ENCODE peak calls at places on chromosomes 1 and 21, in nine cellular contexts. E is heart right ventricle; U is fibroblast of lung; R is CD8-positive, alpha-beta T cell; L is bronchial epithelial cell; G is GM23338; F is lower lobe of right lung; Q is dorsolateral prefrontal cortex; W is A549. C is an unnamed sample.

GRCh38 chr1:4416189-4416588 is 238.2 kb upstream of the AJAP1 start:
- DNase-seq in E (no peak), U (no peak), R (no peak), L (no peak), G (no peak), F (no peak), Q (no peak), W (no peak), C (no peak)

GRCh38 chr1:22259581-22260282 is 116.8 kb upstream of the WNT4 start:
- DNase-seq in E (no peak), U (peak), R (no peak), L (no peak), G (no peak), F (peak), Q (no peak), W (peak), C (peak)

GRCh38 chr1:164565356-164565755 is 6.4 kb downstream of the PBX1 start:
- DNase-seq in E (no peak), U (peak), R (no peak), L (peak), G (peak), F (no peak), Q (no peak), W (no peak), C (no peak)

GRCh38 chr1:182669266-182669665 is 15.1 kb downstream of the RGS8 start:
- DNase-seq in E (no peak), U (no peak), R (no peak), L (no peak), G (no peak), F (no peak), Q (no peak), W (no peak), C (no peak)

GRCh38 chr21:14591277-14591876 is 45.3 kb upstream of the SAMSN1 start:
- DNase-seq in E (no peak), U (no peak), R (no peak), L (peak), G (no peak), F (no peak), Q (no peak), W (no peak), C (no peak)

GRCh38 chr1:65048325-65048724 is 82.0 kb upstream of the JAK1 start:
- DNase-seq in E (no peak), U (peak), R (no peak), L (no peak), G (no peak), F (no peak), Q (no peak), W (no peak), C (peak)

GRCh38 chr21:33123396-33124120 is 53.6 kb downstream of the OLIG1 start:
- DNase-seq in E (no peak), U (no peak), R (no peak), L (peak), G (no peak), F (no peak), Q (no peak), W (no peak), C (no peak)

GRCh38 chr1:245418029-245418428 is 263.2 kb downstream of the KIF26B start:
- DNase-seq in E (no peak), U (no peak), R (no peak), L (no peak), G (peak), F (no peak), Q (no peak), W (no peak), C (no peak)

GRCh38 chr1:11691928-11692711 is 610 bp downstream of the DRAXIN start:
- DNase-seq in E (no peak), U (no peak), R (no peak), L (no peak), G (peak), F (no peak), Q (no peak), W (no peak), C (no peak)

GRCh38 chr21:32021319-32022027 is 148.7 kb downstream of the HUNK start:
- DNase-seq in E (peak), U (no peak), R (no peak), L (no peak), G (no peak), F (peak), Q (peak), W (no peak), C (no peak)

GRCh38 chr1:84505167-84506001 is 802 bp upstream of the SPATA1 start:
- DNase-seq in E (no peak), U (peak), R (no peak), L (peak), G (peak), F (no peak), Q (no peak), W (no peak), C (peak)

GRCh38 chr1:39979654-39980053 is 24.7 kb downstream of the MFSD2A start:
- DNase-seq in E (no peak), U (no peak), R (no peak), L (no peak), G (peak), F (no peak), Q (no peak), W (no peak), C (no peak)

GRCh38 chr1:47644216-47644581 is 206.4 kb downstream of the FOXD2 start:
- DNase-seq in E (no peak), U (peak), R (no peak), L (no peak), G (peak), F (no peak), Q (no peak), W (no peak), C (no peak)

GRCh38 chr21:25708467-25709065 is 26.1 kb downstream of the ATP5PF start:
- DNase-seq in E (no peak), U (peak), R (peak), L (peak), G (peak), F (no peak), Q (no peak), W (peak), C (peak)

GRCh38 chr1:109485001-109485400 is 1.3 kb downstream of the ATXN7L2 start:
- DNase-seq in E (no peak), U (no peak), R (no peak), L (no peak), G (peak), F (no peak), Q (no peak), W (no peak), C (no peak)

GRCh38 chr1:21956720-21957552 is 19.8 kb upstream of the HSPG2 start:
- DNase-seq in E (peak), U (peak), R (peak), L (peak), G (peak), F (peak), Q (no peak), W (no peak), C (peak)

GRCh38 chr1:67626495-67627235 is 58.3 kb upstream of the GADD45A start:
- DNase-seq in E (no peak), U (peak), R (no peak), L (peak), G (no peak), F (no peak), Q (no peak), W (peak), C (peak)

GRCh38 chr21:43908167-43908566 is 43.1 kb downstream of the AGPAT3 start:
- DNase-seq in E (no peak), U (no peak), R (no peak), L (no peak), G (no peak), F (peak), Q (no peak), W (no peak), C (no peak)

DNA sequence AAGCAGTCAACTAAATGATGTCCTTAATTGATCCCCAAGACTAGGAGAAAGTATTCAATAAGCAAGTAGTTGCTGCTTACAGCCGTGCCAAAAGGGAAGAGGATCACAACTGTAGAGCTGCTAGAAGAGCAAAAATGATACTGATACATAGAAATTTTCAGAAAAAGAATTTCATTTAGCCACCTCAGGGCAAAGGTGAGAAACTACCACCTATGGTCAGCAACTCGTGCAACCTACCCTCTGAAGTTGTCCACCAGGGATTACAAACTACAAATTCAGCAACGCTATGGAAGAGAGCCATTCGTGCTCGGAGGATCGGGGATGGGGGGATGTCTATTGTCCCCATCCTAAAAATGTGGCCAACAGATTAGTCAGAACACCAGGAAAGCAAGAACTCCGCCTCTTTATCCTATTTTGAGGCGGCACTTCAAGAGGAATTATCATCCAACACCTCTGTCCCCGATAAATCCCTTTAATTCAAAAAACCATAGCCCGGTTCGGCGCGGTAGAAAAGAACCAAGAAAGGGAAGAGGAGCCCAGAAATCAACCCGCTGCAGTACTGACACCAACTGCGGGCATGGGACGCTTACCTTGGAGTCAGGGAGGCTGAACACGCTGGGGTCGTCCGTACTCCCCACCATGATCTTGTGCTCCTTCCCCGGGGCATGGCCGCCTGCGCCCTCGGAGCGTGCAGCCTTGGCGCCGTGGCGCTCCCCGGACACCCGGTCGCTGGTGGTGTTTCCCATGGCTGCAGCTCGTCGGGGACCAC is 687 bp downstream of the PRKAB2 start:
- DNase-seq in E (no peak), U (peak), R (no peak), L (peak), G (peak), F (no peak), Q (no peak), W (peak), C (no peak)
- TF ChIP-seq CTCF in E (no peak), U (no peak), R (no peak), L (no peak), G (no peak), F (no peak), Q (no peak), W (no peak), C (no peak)

DNA sequence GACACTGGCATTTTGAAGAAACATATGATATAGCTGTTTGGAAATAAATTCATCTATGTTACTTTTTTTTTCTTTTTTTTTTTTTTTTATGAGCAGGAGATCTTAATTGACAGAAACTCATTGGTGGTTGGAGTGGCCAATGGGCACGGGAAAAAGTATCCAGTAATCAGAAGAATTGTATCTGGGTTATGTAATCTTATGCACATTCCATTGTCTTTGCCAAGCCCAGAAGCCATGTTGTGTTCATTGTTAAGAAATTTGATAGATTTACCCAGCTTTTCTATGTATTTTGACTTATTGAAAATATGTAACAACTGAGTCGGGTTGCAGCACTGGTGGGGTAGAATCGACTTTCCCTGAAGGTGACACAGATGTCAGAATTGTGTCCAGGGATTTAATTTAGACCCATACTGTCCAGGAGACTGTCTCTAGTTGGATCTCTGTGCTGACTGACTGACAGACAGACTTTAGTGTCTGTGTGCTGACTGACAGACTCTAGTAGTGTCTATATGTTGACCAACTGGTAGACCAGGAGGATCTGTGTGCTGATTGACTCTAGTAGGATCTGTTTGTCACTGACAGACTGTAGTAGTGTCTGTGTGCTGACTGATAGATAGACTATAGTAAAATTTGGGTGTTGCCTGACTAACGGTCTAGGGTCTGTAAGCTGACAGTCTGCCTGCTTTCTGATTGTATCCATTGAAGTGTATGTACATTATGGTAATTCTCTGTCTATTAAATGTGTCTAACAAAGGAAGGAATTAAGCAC is 12.3 kb upstream of the C4BPB start:
- DNase-seq in E (no peak), U (no peak), R (no peak), L (peak), G (no peak), F (no peak), Q (no peak), W (no peak), C (no peak)
- H3K4me3 ChIP-seq in E (no peak), U (no peak), R (no peak), L (no peak), G (no peak), F (no peak), Q (no peak), W (no peak), C (no peak)

DNA sequence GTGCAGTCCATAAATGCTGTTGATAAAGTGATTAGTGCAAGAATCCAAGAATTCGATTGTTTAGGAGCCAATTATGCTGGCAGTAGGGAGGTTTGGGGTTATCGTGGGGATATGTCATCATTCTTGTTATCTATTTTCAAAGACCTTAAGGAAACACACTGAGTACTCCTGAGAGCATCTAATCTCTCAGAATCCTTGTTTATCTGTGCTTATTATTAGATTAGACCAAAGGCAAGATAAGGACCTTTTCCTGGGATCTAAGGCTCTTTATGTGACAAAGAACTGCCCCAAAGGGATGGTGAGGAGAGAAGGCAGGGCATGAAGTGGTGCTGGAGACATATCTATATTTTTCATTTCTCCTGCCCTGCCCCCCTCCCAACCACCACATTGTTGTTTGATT is 139.1 kb downstream of the TSEN15 start:
- DNase-seq in E (no peak), U (no peak), R (no peak), L (no peak), G (no peak), F (no peak), Q (no peak), W (no peak), C (peak)
- TF ChIP-seq CTCF in E (no peak), U (no peak), R (no peak), L (no peak), G (no peak), F (no peak), Q (no peak), W (no peak), C (no peak)

GRCh38 chr1:8874230-8875201 is 4.0 kb downstream of the ENO1 start:
- DNase-seq in E (no peak), U (peak), R (no peak), L (no peak), G (no peak), F (no peak), Q (no peak), W (no peak), C (peak)
- H3K4me3 ChIP-seq in E (no peak), U (no peak), R (no peak), L (no peak), G (peak), F (no peak), Q (peak), W (peak), C (no peak)

GRCh38 chr1:116466810-116467557 is 93.9 kb downstream of the ATP1A1 start:
- DNase-seq in E (no peak), U (no peak), R (no peak), L (peak), G (no peak), F (no peak), Q (no peak), W (no peak), C (no peak)
- TF ChIP-seq CTCF in E (no peak), U (no peak), R (no peak), L (no peak), G (no peak), F (no peak), Q (no peak), W (no peak), C (no peak)

C was measured in fibroblast of villous mesenchyme.